ENCODE peak calls at places on chromosomes 11 and 22, in seven cellular contexts. M is stimulated activated CD4-positive, alpha-beta T cell treated with anti-CD3 and anti-CD28 coated beads, Interleukin-1b, Interleukin-23, amount 100 ng/mL, for 24 hours; S is HS-27A; B is esophagus squamous epithelium; A is HEK293T; H is HCT116; V is effector memory CD4-positive, alpha-beta T cell. O is an unnamed sample.

GRCh38 chr11:129853508-129854228 is 38.0 kb downstream of the TMEM45B start:
- DNase-seq in M (peak), S (no peak), B (no peak), A (no peak), H (no peak), V (peak), O (no peak)

GRCh38 chr11:29780756-29781155 is 236.1 kb downstream of the KCNA4 start:
- DNase-seq in M (no peak), S (no peak), B (no peak), A (no peak), H (no peak), V (no peak), O (no peak)

GRCh38 chr11:28903716-28904115 is 795.5 kb downstream of the METTL15 start:
- DNase-seq in M (no peak), S (no peak), B (no peak), A (no peak), H (no peak), V (no peak), O (no peak)

GRCh38 chr22:38262051-38262795 is 10.6 kb downstream of the TMEM184B start:
- DNase-seq in M (peak), S (no peak), B (no peak), A (peak), H (no peak), V (no peak), O (no peak)

GRCh38 chr22:21651521-21652009 is 9.5 kb downstream of the SDF2L1 start:
- DNase-seq in M (no peak), S (no peak), B (no peak), A (no peak), H (no peak), V (no peak), O (no peak)

GRCh38 chr11:6703247-6704063 is 20.3 kb upstream of the MRPL17 start:
- DNase-seq in M (no peak), S (no peak), B (no peak), A (peak), H (peak), V (peak), O (peak)

GRCh38 chr11:66333220-66333877 is 2.9 kb downstream of the RIN1 start:
- DNase-seq in M (no peak), S (no peak), B (no peak), A (no peak), H (no peak), V (no peak), O (no peak)

GRCh38 chr22:21972293-21972779 is 10.3 kb downstream of the TOP3B start:
- DNase-seq in M (peak), S (no peak), B (no peak), A (peak), H (no peak), V (peak), O (no peak)

GRCh38 chr22:27730649-27731433 is 70.7 kb downstream of the MN1 start:
- DNase-seq in M (no peak), S (no peak), B (no peak), A (no peak), H (no peak), V (no peak), O (no peak)

GRCh38 chr11:1341928-1342524 is 32.6 kb upstream of the TOLLIP start:
- DNase-seq in M (no peak), S (no peak), B (no peak), A (no peak), H (no peak), V (no peak), O (peak)

GRCh38 chr11:17421781-17422180 is 33.3 kb upstream of the KCNJ11 start:
- DNase-seq in M (no peak), S (no peak), B (no peak), A (no peak), H (no peak), V (no peak), O (no peak)

GRCh38 chr22:26476705-26477340 is 6.8 kb downstream of the HPS4 start:
- DNase-seq in M (no peak), S (peak), B (no peak), A (no peak), H (no peak), V (no peak), O (no peak)

GRCh38 chr22:36910461-36910860 is 3.0 kb upstream of the CSF2RB start:
- DNase-seq in M (no peak), S (no peak), B (no peak), A (no peak), H (no peak), V (no peak), O (no peak)

GRCh38 chr22:23115825-23116494 is 25.8 kb downstream of the RSPH14 start:
- DNase-seq in M (no peak), S (no peak), B (no peak), A (no peak), H (no peak), V (no peak), O (no peak)

GRCh38 chr11:68049509-68050370 is 10.9 kb downstream of the TCIRG1 start:
- DNase-seq in M (no peak), S (no peak), B (no peak), A (no peak), H (no peak), V (no peak), O (no peak)

GRCh38 chr22:22605074-22605404 is 39.4 kb upstream of the GGTLC2 start:
- DNase-seq in M (no peak), S (no peak), B (no peak), A (no peak), H (no peak), V (no peak), O (no peak)

GRCh38 chr11:73230276-73230875 is 12.3 kb downstream of the P2RY2 start:
- DNase-seq in M (no peak), S (no peak), B (no peak), A (no peak), H (no peak), V (no peak), O (no peak)

GRCh38 chr11:43818220-43818619 is 62.4 kb upstream of the ALKBH3 start:
- DNase-seq in M (no peak), S (no peak), B (no peak), A (no peak), H (no peak), V (no peak), O (no peak)

GRCh38 chr11:80925291-80925690 is 1484.5 kb upstream of the TENM4 start:
- DNase-seq in M (no peak), S (no peak), B (no peak), A (no peak), H (no peak), V (no peak), O (no peak)

GRCh38 chr22:21714784-21715183 is 20.8 kb downstream of the YPEL1 start:
- DNase-seq in M (no peak), S (no peak), B (no peak), A (no peak), H (no peak), V (no peak), O (no peak)

GRCh38 chr11:68020575-68020974 is 9.9 kb upstream of the NDUFS8 start:
- DNase-seq in M (no peak), S (no peak), B (no peak), A (no peak), H (no peak), V (no peak), O (peak)

GRCh38 chr11:105215528-105215927 is 76.0 kb upstream of the CARD18 start:
- DNase-seq in M (no peak), S (no peak), B (no peak), A (no peak), H (no peak), V (no peak), O (no peak)

GRCh38 chr11:110148775-110149744 is 55.9 kb downstream of the ZC3H12C start:
- DNase-seq in M (no peak), S (no peak), B (no peak), A (no peak), H (peak), V (no peak), O (peak)

GRCh38 chr11:90222152-90222458 is 744 bp downstream of the CHORDC1 start:
- DNase-seq in M (no peak), S (no peak), B (no peak), A (no peak), H (no peak), V (no peak), O (no peak)

GRCh38 chr11:94023856-94024255 is 2.7 kb downstream of the HEPHL1 start:
- DNase-seq in M (no peak), S (no peak), B (no peak), A (no peak), H (no peak), V (no peak), O (no peak)

GRCh38 chr11:62069374-62069773 is 54.4 kb upstream of the INCENP start:
- DNase-seq in M (no peak), S (no peak), B (no peak), A (no peak), H (no peak), V (no peak), O (no peak)

GRCh38 chr11:94884322-94884721 is 89.0 kb downstream of the CWC15 start:
- DNase-seq in M (no peak), S (no peak), B (no peak), A (peak), H (no peak), V (no peak), O (no peak)

GRCh38 chr11:14544611-14545010 is 24.4 kb upstream of the PSMA1 start:
- DNase-seq in M (no peak), S (no peak), B (no peak), A (no peak), H (no peak), V (no peak), O (no peak)

GRCh38 chr22:38172016-38172431 is 9.6 kb downstream of the PLA2G6 start:
- DNase-seq in M (no peak), S (no peak), B (no peak), A (no peak), H (no peak), V (no peak), O (no peak)

GRCh38 chr22:36640106-36640672 is 63.4 kb downstream of the CACNG2 start:
- DNase-seq in M (no peak), S (no peak), B (no peak), A (no peak), H (no peak), V (no peak), O (no peak)

GRCh38 chr11:10147195-10147594 is 146.8 kb downstream of the SBF2 start:
- DNase-seq in M (no peak), S (no peak), B (no peak), A (no peak), H (no peak), V (no peak), O (no peak)

GRCh38 chr11:8767466-8768142 is 85.0 kb downstream of the RPL27A start:
- DNase-seq in M (no peak), S (peak), B (no peak), A (no peak), H (no peak), V (no peak), O (no peak)

GRCh38 chr11:1041149-1041467 is 4.6 kb upstream of the MUC6 start:
- DNase-seq in M (no peak), S (no peak), B (no peak), A (no peak), H (no peak), V (no peak), O (no peak)

GRCh38 chr11:62169448-62169847 is 20.6 kb upstream of the SCGB1D1 start:
- DNase-seq in M (no peak), S (no peak), B (no peak), A (no peak), H (no peak), V (no peak), O (no peak)

GRCh38 chr11:43738600-43739409 is 58.3 kb downstream of the HSD17B12 start:
- DNase-seq in M (no peak), S (no peak), B (no peak), A (peak), H (peak), V (no peak), O (peak)